ENCODE peak calls at places on chromosomes 13 and 19, in seven cellular contexts. F is fibroblast of lung, W is colonic mucosa, N is heart left ventricle, X is coronary artery, S is choroid plexus epithelial cell, Z is AG04450. Q is an unnamed sample.

GRCh38 chr13:75656590-75656989 is 20.5 kb downstream of the LMO7 start:
- DNase-seq in F (no peak), W (no peak), N (no peak), X (no peak), S (no peak), Z (no peak), Q (peak)

GRCh38 chr13:76879211-76879875 is 6.9 kb downstream of the KCTD12 start:
- DNase-seq in F (peak), W (peak), N (peak), X (peak), S (peak), Z (no peak), Q (peak)

GRCh38 chr13:48263196-48263595 is 30.2 kb downstream of the ITM2B start:
- DNase-seq in F (no peak), W (no peak), N (no peak), X (no peak), S (no peak), Z (no peak), Q (no peak)

GRCh38 chr13:51317262-51317661 is 22.2 kb upstream of the SERPINE3 start:
- DNase-seq in F (peak), W (no peak), N (no peak), X (no peak), S (no peak), Z (no peak), Q (no peak)

GRCh38 chr19:47075941-47076340 is 27.5 kb upstream of the TMEM160 start:
- DNase-seq in F (peak), W (no peak), N (no peak), X (no peak), S (peak), Z (no peak), Q (no peak)

GRCh38 chr13:29884671-29885424 is 34.4 kb upstream of the UBL3 start:
- DNase-seq in F (no peak), W (no peak), N (no peak), X (no peak), S (no peak), Z (no peak), Q (peak)

GRCh38 chr13:27408074-27408473 is 16.3 kb upstream of the GTF3A start:
- DNase-seq in F (no peak), W (no peak), N (no peak), X (no peak), S (no peak), Z (no peak), Q (no peak)

GRCh38 chr13:95708390-95708774 is 31.4 kb downstream of the DNAJC3 start:
- DNase-seq in F (no peak), W (no peak), N (no peak), X (no peak), S (no peak), Z (no peak), Q (no peak)

GRCh38 chr13:21326155-21327030 is 132.7 kb downstream of the ZDHHC20 start:
- DNase-seq in F (peak), W (peak), N (peak), X (no peak), S (peak), Z (peak), Q (peak)

GRCh38 chr13:112154301-112155060 is 87.5 kb downstream of the SOX1 start:
- DNase-seq in F (no peak), W (no peak), N (no peak), X (no peak), S (no peak), Z (no peak), Q (no peak)

GRCh38 chr19:12695514-12695913 is 917 bp downstream of the FBXW9 start:
- DNase-seq in F (no peak), W (no peak), N (no peak), X (no peak), S (no peak), Z (no peak), Q (no peak)
- H3K4me3 ChIP-seq in F (peak), W (peak), N (peak), X (peak), S (peak), Z (peak), Q (peak)

DNA sequence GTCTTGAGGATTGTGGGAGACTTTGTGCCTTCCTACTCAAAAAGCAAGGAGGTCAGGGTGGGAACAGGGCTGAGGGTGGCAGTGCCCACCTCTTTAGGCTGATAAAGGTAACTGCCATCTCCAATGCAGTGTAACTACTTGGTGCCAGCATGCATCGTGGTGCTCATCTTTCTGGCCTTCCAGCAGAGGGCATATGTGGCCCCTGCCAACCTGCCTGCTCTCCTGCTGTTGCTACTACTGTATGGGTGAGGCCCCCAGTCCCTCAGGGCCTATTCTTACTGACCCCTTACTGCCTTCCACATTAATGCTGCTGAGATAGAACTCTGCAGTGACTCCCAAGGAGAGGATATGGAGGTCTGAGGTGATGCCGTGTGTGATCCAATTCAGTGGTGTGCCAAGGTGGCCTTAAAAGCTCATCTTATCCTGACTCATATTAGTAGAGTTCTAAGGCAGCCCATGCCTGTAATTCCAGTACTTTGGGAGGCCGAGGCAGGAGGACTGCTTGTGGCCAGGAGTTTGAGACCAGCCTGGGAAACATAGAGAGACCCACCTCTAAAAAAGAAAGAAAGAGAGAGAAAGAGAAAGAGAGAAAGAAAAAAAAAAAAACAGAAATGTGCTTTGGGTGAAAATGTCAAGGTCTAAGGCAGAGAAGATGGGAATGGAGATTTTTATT is 9.6 kb upstream of the ARHGAP45 start:
- DNase-seq in F (peak), W (no peak), N (no peak), X (no peak), S (peak), Z (no peak), Q (peak)
- TF ChIP-seq CTCF in F (no peak), W (no peak), N (no peak), X (no peak), S (no peak), Z (no peak), Q (no peak)

DNA sequence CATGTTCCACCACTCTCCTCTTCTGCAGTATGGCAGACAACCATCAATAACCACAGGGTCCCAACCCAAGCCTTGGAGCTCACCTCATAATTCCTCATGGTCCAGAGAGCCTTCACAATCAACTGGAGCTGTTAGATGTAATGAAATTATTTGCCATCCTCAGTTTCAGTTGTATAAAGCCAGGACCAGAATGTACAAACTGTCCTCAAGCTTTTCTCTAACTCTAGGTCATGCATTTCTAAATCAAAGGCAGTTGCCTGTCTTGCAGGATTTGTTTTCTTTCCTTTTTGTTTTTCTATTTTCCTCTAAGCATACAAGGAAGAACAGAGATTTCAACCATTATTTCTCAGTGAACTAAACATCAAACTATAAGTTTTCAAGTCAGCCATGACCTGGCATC is 182.5 kb upstream of the SERP2 start:
- DNase-seq in F (no peak), W (no peak), N (no peak), X (no peak), S (no peak), Z (no peak), Q (no peak)
- H3K4me3 ChIP-seq in F (no peak), W (no peak), N (peak), X (peak), S (no peak), Z (no peak), Q (no peak)

GRCh38 chr13:24741016-24741662 is 22.8 kb upstream of the RNF17 start:
- DNase-seq in F (no peak), W (no peak), N (no peak), X (no peak), S (peak), Z (no peak), Q (no peak)
- TF ChIP-seq CTCF in F (no peak), W (no peak), N (no peak), X (no peak), S (peak), Z (no peak), Q (peak)

GRCh38 chr13:36129539-36129938 is 1.6 kb downstream of the DCLK1 start:
- DNase-seq in F (no peak), W (no peak), N (no peak), X (no peak), S (no peak), Z (no peak), Q (no peak)
- H3K4me3 ChIP-seq in F (no peak), W (no peak), N (peak), X (no peak), S (no peak), Z (no peak), Q (no peak)

GRCh38 chr19:48253999-48254398 is 1.7 kb downstream of the CARD8 start:
- DNase-seq in F (no peak), W (no peak), N (no peak), X (no peak), S (no peak), Z (no peak), Q (no peak)

GRCh38 chr19:48252625-48253024 is 3.1 kb downstream of the CARD8 start:
- DNase-seq in F (no peak), W (no peak), N (no peak), X (no peak), S (no peak), Z (no peak), Q (no peak)

GRCh38 chr19:48258350-48258749 is 2.6 kb upstream of the CARD8 start:
- DNase-seq in F (no peak), W (no peak), N (no peak), X (no peak), S (no peak), Z (no peak), Q (peak)

GRCh38 chr19:48254529-48254970 is 1.2 kb downstream of the CARD8 start:
- DNase-seq in F (no peak), W (no peak), N (no peak), X (no peak), S (no peak), Z (no peak), Q (no peak)

DNA sequence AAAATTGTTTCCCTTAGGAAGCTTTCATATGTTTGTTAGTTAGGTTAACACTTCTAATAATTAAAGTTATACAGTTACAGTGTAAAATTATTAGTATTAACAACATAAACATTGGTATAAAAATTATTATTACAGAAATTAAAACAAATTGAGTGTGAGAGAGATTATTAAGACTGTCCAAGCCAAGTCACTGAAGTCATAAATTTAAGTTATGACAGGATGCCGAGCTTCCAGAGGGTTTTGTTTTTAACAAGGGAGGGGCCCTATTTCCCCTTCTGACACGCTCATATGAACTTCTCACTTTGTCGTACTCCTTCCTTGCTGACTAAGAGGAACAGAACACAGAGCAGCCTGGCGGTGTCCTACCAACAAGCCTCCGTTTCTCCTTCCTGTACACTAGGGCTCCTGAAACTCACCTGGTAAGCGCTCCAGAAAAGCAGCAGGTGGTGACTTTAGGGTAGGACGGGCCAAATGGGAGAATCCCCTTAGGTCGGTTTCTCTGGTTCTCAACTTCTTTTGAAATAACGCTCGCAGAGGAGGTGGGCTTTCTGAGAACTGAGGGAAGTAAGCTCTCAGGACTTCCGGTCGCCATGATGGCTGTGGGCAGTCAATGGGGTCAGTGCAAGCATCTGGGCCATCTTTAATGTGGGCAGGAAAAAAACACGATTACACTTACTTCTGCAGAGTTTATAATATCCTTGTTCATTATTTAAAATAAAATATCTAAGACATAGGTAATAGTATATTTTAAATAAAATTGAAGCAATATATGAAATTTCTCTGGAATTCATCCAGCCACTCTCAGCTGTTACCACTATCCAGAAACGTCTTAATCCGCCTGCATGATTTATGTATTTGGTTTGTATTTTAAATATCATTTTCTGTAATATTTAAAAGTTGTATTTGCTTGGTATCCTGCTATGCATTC is at the start of gene CARD8:
- DNase-seq in F (peak), W (peak), N (peak), X (peak), S (peak), Z (peak), Q (peak)
- TF ChIP-seq CTCF in F (peak), W (no peak), N (no peak), X (no peak), S (peak), Z (peak), Q (peak)

GRCh38 chr19:34481861-34482379 is 362 bp downstream of the WTIP start:
- DNase-seq in F (peak), W (no peak), N (peak), X (no peak), S (peak), Z (no peak), Q (no peak)

GRCh38 chr19:34480971-34481821 is at the start of gene WTIP:
- DNase-seq in F (peak), W (peak), N (peak), X (no peak), S (peak), Z (peak), Q (peak)

GRCh38 chr19:34479396-34479795 is 2.2 kb upstream of the WTIP start:
- DNase-seq in F (no peak), W (no peak), N (no peak), X (no peak), S (no peak), Z (no peak), Q (no peak)

GRCh38 chr19:34482380-34483250 is 1.1 kb downstream of the WTIP start:
- DNase-seq in F (peak), W (no peak), N (no peak), X (no peak), S (peak), Z (no peak), Q (peak)

DNA sequence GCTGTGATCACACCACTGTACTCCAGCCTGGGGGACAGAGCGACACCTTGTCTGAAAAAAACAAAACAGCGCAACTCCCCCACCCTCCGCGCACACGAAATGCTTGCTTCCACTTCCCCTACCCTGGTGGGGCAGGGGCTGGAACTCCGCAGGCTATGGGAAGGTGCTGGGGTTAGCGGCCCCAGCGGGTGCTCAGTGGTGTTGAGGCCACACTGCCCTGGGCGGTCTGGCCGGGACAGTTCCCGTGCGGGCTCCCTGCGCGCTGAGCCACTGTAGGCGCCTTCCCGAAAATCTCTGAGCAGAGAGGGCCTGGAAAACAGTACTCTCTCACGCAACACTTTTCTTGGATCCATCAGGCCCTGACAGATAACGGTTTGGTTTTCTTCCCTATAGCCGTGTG is 1.1 kb upstream of the WTIP start:
- DNase-seq in F (no peak), W (no peak), N (no peak), X (no peak), S (no peak), Z (no peak), Q (no peak)
- H3K4me3 ChIP-seq in F (no peak), W (no peak), N (no peak), X (peak), S (peak), Z (peak), Q (no peak)

Q was measured in cardiac fibroblast.